ENCODE peak calls at places on chromosomes 16 and 17, in six cellular contexts. O, V, M, L, J and E are unnamed samples.

GRCh38 chr17:17506893-17507464 is 10.8 kb upstream of the RASD1 start:
- DNase-seq in M (no peak), O (no peak), J (no peak), V (no peak), L (no peak), E (no peak)

GRCh38 chr16:13136896-13137295 is 235.5 kb downstream of the SHISA9 start:
- DNase-seq in V (no peak), L (no peak), O (no peak), J (no peak), M (no peak), E (no peak)

GRCh38 chr16:80231118-80231515 is 309.7 kb upstream of the DYNLRB2 start:
- DNase-seq in O (no peak), M (no peak), V (no peak), L (no peak), J (no peak), E (no peak)

GRCh38 chr17:55674107-55674506 is 48.6 kb downstream of the TMEM100 start:
- DNase-seq in L (no peak), J (no peak), O (no peak), M (no peak), V (no peak), E (no peak)

GRCh38 chr16:28292731-28293588 is 635 bp downstream of the SBK1 start:
- DNase-seq in O (peak), M (no peak), J (no peak), L (no peak), V (peak), E (peak)

GRCh38 chr16:10930755-10931093 is 11.5 kb downstream of the DEXI start:
- DNase-seq in O (no peak), J (no peak), V (no peak), M (no peak), L (no peak), E (no peak)

GRCh38 chr17:16297367-16298139 is 55.7 kb downstream of the CENPV start:
- DNase-seq in O (peak), M (no peak), J (no peak), V (peak), L (no peak), E (peak)

GRCh38 chr17:31803494-31804213 is 55.4 kb downstream of the COPRS start:
- DNase-seq in J (no peak), O (no peak), V (no peak), M (no peak), L (no peak), E (no peak)

GRCh38 chr16:81505011-81505660 is 60.5 kb downstream of the CMIP start:
- DNase-seq in L (no peak), J (no peak), M (no peak), O (no peak), V (no peak), E (no peak)

GRCh38 chr17:68684860-68685493 is 83.8 kb upstream of the FAM20A start:
- DNase-seq in J (no peak), M (no peak), L (no peak), O (no peak), V (no peak), E (no peak)

GRCh38 chr17:77464988-77465357 is 324.2 kb downstream of the SEC14L1 start:
- DNase-seq in J (no peak), O (no peak), V (no peak), M (no peak), L (no peak), E (no peak)

GRCh38 chr17:10668771-10669170 is 11.7 kb upstream of the MYH3 start:
- DNase-seq in V (no peak), O (no peak), M (peak), L (no peak), J (no peak), E (peak)

GRCh38 chr17:56830726-56831363 is 2.9 kb downstream of the C17orf67 start:
- DNase-seq in O (no peak), J (no peak), M (no peak), L (no peak), V (no peak), E (no peak)

GRCh38 chr16:59905628-59906027 is 1171.5 kb upstream of the GOT2 start:
- DNase-seq in J (no peak), M (no peak), L (no peak), V (no peak), O (no peak), E (no peak)

GRCh38 chr16:85438981-85439639 is 174.0 kb upstream of the GSE1 start:
- DNase-seq in J (no peak), V (no peak), O (no peak), M (no peak), L (no peak), E (no peak)

GRCh38 chr17:31357831-31358400 is 33.6 kb upstream of the RAB11FIP4 start:
- DNase-seq in L (no peak), M (no peak), V (no peak), J (no peak), O (no peak), E (no peak)

GRCh38 chr16:49776085-49776501 is 79.8 kb downstream of the ZNF423 start:
- DNase-seq in M (no peak), J (no peak), O (peak), L (no peak), V (peak), E (peak)

GRCh38 chr17:76700627-76701470 is 9.9 kb downstream of the MXRA7 start:
- DNase-seq in J (peak), L (no peak), V (peak), M (no peak), O (peak), E (peak)

GRCh38 chr17:9935408-9935807 is 30.3 kb upstream of the RCVRN start:
- DNase-seq in M (no peak), L (no peak), O (no peak), V (no peak), J (no peak), E (no peak)

GRCh38 chr17:67289174-67289876 is 44.3 kb upstream of the HELZ start:
- DNase-seq in O (no peak), M (no peak), V (no peak), L (no peak), J (peak), E (no peak)

GRCh38 chr17:57152916-57153528 is 68.0 kb downstream of the AKAP1 start:
- DNase-seq in J (no peak), O (no peak), V (no peak), L (no peak), M (no peak), E (no peak)

GRCh38 chr17:70492368-70492767 is 323.0 kb downstream of the KCNJ2 start:
- DNase-seq in J (no peak), O (no peak), L (no peak), M (no peak), V (no peak), E (no peak)

GRCh38 chr17:46976626-46977270 is 2.3 kb downstream of the RPRML start:
- DNase-seq in L (no peak), J (no peak), O (peak), V (no peak), M (no peak), E (peak)

GRCh38 chr16:85384831-85385462 is 228.2 kb upstream of the GSE1 start:
- DNase-seq in V (peak), M (no peak), O (no peak), J (no peak), L (no peak), E (peak)

GRCh38 chr16:19683453-19684236 is 34.4 kb downstream of the KNOP1 start:
- DNase-seq in V (no peak), L (no peak), J (no peak), M (no peak), O (no peak), E (no peak)

GRCh38 chr16:11735801-11736200 is 6.9 kb downstream of the TXNDC11 start:
- DNase-seq in J (no peak), O (no peak), M (no peak), L (no peak), V (no peak), E (no peak)

GRCh38 chr16:86477642-86478041 is 32.7 kb upstream of the FOXF1 start:
- DNase-seq in V (no peak), L (no peak), J (no peak), O (no peak), M (no peak), E (no peak)

GRCh38 chr16:58022601-58023371 is 2.8 kb upstream of the MMP15 start:
- DNase-seq in L (no peak), O (no peak), J (peak), V (no peak), M (peak), E (peak)

GRCh38 chr17:50953831-50954601 is 87.9 kb upstream of the TOB1 start:
- DNase-seq in M (no peak), V (peak), O (peak), L (no peak), J (peak), E (peak)

GRCh38 chr17:31413871-31414589 is 22.6 kb downstream of the RAB11FIP4 start:
- DNase-seq in M (no peak), O (peak), V (no peak), J (no peak), L (no peak), E (peak)

GRCh38 chr17:6420173-6420641 is 14.7 kb downstream of the AIPL1 start:
- DNase-seq in M (no peak), J (no peak), L (no peak), O (peak), V (peak), E (peak)

GRCh38 chr17:33267279-33267790 is 25.8 kb downstream of the ASIC2 start:
- DNase-seq in O (no peak), M (no peak), V (no peak), J (no peak), L (no peak), E (no peak)

GRCh38 chr17:6679241-6679640 is 27.7 kb downstream of the C17orf100 start:
- DNase-seq in J (no peak), L (no peak), M (no peak), O (no peak), V (no peak), E (no peak)

GRCh38 chr16:53680756-53681155 is 22.9 kb downstream of the RPGRIP1L start:
- DNase-seq in J (no peak), V (no peak), M (no peak), O (no peak), L (no peak), E (no peak)

GRCh38 chr17:53924530-53925455 is 102.1 kb downstream of the KIF2B start:
- DNase-seq in O (peak), J (no peak), L (no peak), M (no peak), V (no peak), E (peak)

GRCh38 chr16:73093146-73094144 is 45.5 kb upstream of the ZFHX3 start:
- DNase-seq in L (no peak), V (no peak), M (no peak), J (no peak), O (no peak), E (no peak)